ENCODE peak calls at places on chromosomes 12 and 14, in ten cellular contexts. H is left cardiac atrium; V is EL; C is amygdala; D is AG09319; U is dermis microvascular lymphatic vessel endothelial cell; R is activated CD4-positive, alpha-beta T cell treated with anti-CD3 and anti-CD28 coated beads for 48 hours; O is HTR-8/SVneo; S is Kasumi-1; J is D341Med. Z is an unnamed sample.

GRCh38 chr12:107843351-107844311 is 69.1 kb downstream of the ASCL4 start:
- DNase-seq in S (no peak), R (no peak), U (no peak), H (peak; percentile 27), D (no peak), J (peak; percentile 46), C (no peak), O (no peak), V (peak; percentile 34), Z (no peak)

GRCh38 chr12:14962180-14962579 is 779 bp upstream of the ARHGDIB start:
- DNase-seq in D (no peak), J (no peak), O (no peak), V (no peak), R (no peak), C (no peak), S (peak; percentile 58), U (no peak), H (no peak), Z (no peak)

GRCh38 chr12:122421263-122421814 is 1.1 kb downstream of the CLIP1 start:
- DNase-seq in H (peak; percentile 52), V (peak; percentile 49), R (peak; percentile 40), D (peak; percentile 14), U (peak; percentile 65), J (peak; percentile 53), S (peak; percentile 60), O (no peak), C (no peak), Z (peak; percentile 77)

GRCh38 chr12:94353130-94353529 is 106.5 kb downstream of the CEP83 start:
- DNase-seq in R (no peak), U (no peak), V (no peak), S (no peak), C (no peak), D (no peak), O (no peak), J (no peak), H (no peak), Z (no peak)

GRCh38 chr12:46363582-46364299 is 8.8 kb downstream of the SLC38A2 start:
- DNase-seq in R (no peak), U (no peak), D (no peak), J (no peak), C (no peak), H (no peak), O (no peak), S (no peak), V (no peak), Z (no peak)

GRCh38 chr12:92133166-92133565 is 12.5 kb downstream of the BTG1 start:
- DNase-seq in U (no peak), H (no peak), C (no peak), V (no peak), J (no peak), O (no peak), D (no peak), S (no peak), R (no peak), Z (no peak)

GRCh38 chr12:105862163-105862821 is 276.5 kb downstream of the NUAK1 start:
- DNase-seq in V (no peak), O (no peak), D (no peak), H (no peak), C (no peak), J (no peak), R (no peak), U (no peak), S (no peak), Z (no peak)

GRCh38 chr12:4044101-4044500 is 170.9 kb upstream of the PARP11 start:
- DNase-seq in H (no peak), O (no peak), S (no peak), R (no peak), J (no peak), V (no peak), U (no peak), C (no peak), D (no peak), Z (no peak)

GRCh38 chr12:64177001-64177400 is 45.1 kb downstream of the KICS2 start:
- DNase-seq in V (no peak), S (no peak), D (no peak), R (no peak), C (no peak), H (no peak), U (peak; percentile 59), O (no peak), J (no peak), Z (no peak)

GRCh38 chr14:54420478-54421116 is 20.6 kb downstream of the CNIH1 start:
- DNase-seq in D (no peak), R (no peak), V (peak; percentile 63), C (no peak), S (peak; percentile 40), O (peak; percentile 76), H (no peak), U (peak; percentile 69), J (peak; percentile 69), Z (no peak)

GRCh38 chr14:24135584-24135833 is 485 bp upstream of the PSME1 start:
- DNase-seq in S (no peak), U (no peak), J (no peak), H (no peak), C (no peak), R (peak; percentile 24), O (no peak), D (no peak), V (no peak), Z (no peak)

GRCh38 chr14:62706217-62706616 is 339.0 kb downstream of the KCNH5 start:
- DNase-seq in O (no peak), J (no peak), H (no peak), D (no peak), R (no peak), U (no peak), C (no peak), S (no peak), V (no peak), Z (no peak)